ENCODE peak calls at places on chromosomes 11 and 22, in nine cellular contexts. K, Z, V, I, E, C, U, P and H are unnamed samples.

GRCh38 chr11:64712430-64713030 is 10.5 kb downstream of the NRXN2 start:
- DNase-seq in K (no peak), Z (no peak), V (no peak), I (no peak), E (no peak), C (no peak), U (no peak), P (no peak), H (no peak)

GRCh38 chr11:4808476-4808875 is 4.3 kb upstream of the OR52R1 start:
- DNase-seq in K (no peak), Z (no peak), V (no peak), I (no peak), E (no peak), C (peak; percentile 13), U (no peak), P (no peak), H (no peak)

GRCh38 chr22:29713156-29713715 is 6.6 kb upstream of the CABP7 start:
- DNase-seq in K (no peak), Z (no peak), V (no peak), I (no peak), E (no peak), C (no peak), U (no peak), P (no peak), H (no peak)

GRCh38 chr11:124837491-124837856 is 27.8 kb upstream of the ROBO3 start:
- DNase-seq in K (peak; percentile 57), Z (no peak), V (peak; percentile 54), I (peak; percentile 54), E (no peak), C (peak; percentile 87), U (peak; percentile 52), P (no peak), H (peak; percentile 61)

GRCh38 chr11:8671651-8672062 is 10.8 kb downstream of the TRIM66 start:
- DNase-seq in K (no peak), Z (no peak), V (peak; percentile 49), I (no peak), E (no peak), C (peak; percentile 76), U (no peak), P (no peak), H (no peak)

GRCh38 chr11:9530901-9531625 is 42.4 kb upstream of the WEE1 start:
- DNase-seq in K (no peak), Z (no peak), V (no peak), I (no peak), E (no peak), C (no peak), U (no peak), P (no peak), H (no peak)

GRCh38 chr11:75487366-75487765 is 38.4 kb downstream of the GDPD5 start:
- DNase-seq in K (no peak), Z (no peak), V (no peak), I (no peak), E (no peak), C (no peak), U (no peak), P (no peak), H (no peak)

GRCh38 chr11:90774727-90775572 is 552.1 kb upstream of the CHORDC1 start:
- DNase-seq in K (no peak), Z (no peak), V (no peak), I (no peak), E (no peak), C (no peak), U (no peak), P (peak; percentile 38), H (no peak)

GRCh38 chr22:35914665-35915476 is 113.8 kb downstream of the RBFOX2 start:
- DNase-seq in K (peak; percentile 90), Z (no peak), V (peak; percentile 15), I (peak; percentile 83), E (no peak), C (peak; percentile 91), U (peak; percentile 23), P (no peak), H (peak; percentile 91)

GRCh38 chr22:45997077-45997774 is 20.3 kb upstream of the WNT7B start:
- DNase-seq in K (no peak), Z (no peak), V (peak; percentile 66), I (no peak), E (no peak), C (peak; percentile 43), U (peak; percentile 56), P (no peak), H (no peak)